ENCODE peak calls at places on chromosome 16, in ten cellular contexts. D, R, V, M, F, E, P, B, H and A are unnamed samples.

GRCh38 chr16:70656712-70657263 is 10.4 kb downstream of the IL34 start:
- DNase-seq in D (no peak), R (no peak), V (peak; percentile 64), M (no peak), F (no peak), E (no peak), P (no peak), B (no peak), H (no peak), A (no peak)

GRCh38 chr16:66324785-66325184 is 41.7 kb upstream of the CDH5 start:
- DNase-seq in D (no peak), R (no peak), V (no peak), M (no peak), F (no peak), E (peak; percentile 32), P (no peak), B (peak; percentile 49), H (no peak), A (no peak)

GRCh38 chr16:67506468-67506867 is 22.2 kb upstream of the RIPOR1 start:
- DNase-seq in D (no peak), R (no peak), V (no peak), M (no peak), F (no peak), E (no peak), P (no peak), B (no peak), H (no peak), A (no peak)

GRCh38 chr16:87560428-87561199 is 41.7 kb upstream of the JPH3 start:
- DNase-seq in D (peak; percentile 21), R (no peak), V (peak; percentile 60), M (peak; percentile 57), F (no peak), E (peak; percentile 52), P (peak; percentile 87), B (peak; percentile 65), H (no peak), A (no peak)

GRCh38 chr16:19874816-19875546 is 9.7 kb downstream of the GPRC5B start:
- DNase-seq in D (no peak), R (no peak), V (no peak), M (no peak), F (no peak), E (no peak), P (no peak), B (no peak), H (no peak), A (no peak)

GRCh38 chr16:53789159-53789558 is 85.2 kb downstream of the FTO start:
- DNase-seq in D (no peak), R (peak; percentile 84), V (no peak), M (no peak), F (no peak), E (peak; percentile 82), P (no peak), B (no peak), H (no peak), A (no peak)

GRCh38 chr16:88479795-88480760 is 27.0 kb downstream of the ZFPM1 start:
- DNase-seq in D (peak; percentile 91), R (no peak), V (peak; percentile 66), M (no peak), F (no peak), E (no peak), P (no peak), B (no peak), H (peak; percentile 45), A (peak; percentile 32)

GRCh38 chr16:55495616-55496289 is 13.1 kb upstream of the LPCAT2 start:
- DNase-seq in D (no peak), R (peak; percentile 85), V (no peak), M (no peak), F (no peak), E (peak; percentile 41), P (no peak), B (no peak), H (no peak), A (no peak)

GRCh38 chr16:79492036-79492435 is 108.5 kb downstream of the MAF start:
- DNase-seq in D (no peak), R (no peak), V (no peak), M (no peak), F (no peak), E (no peak), P (no peak), B (no peak), H (no peak), A (no peak)

GRCh38 chr16:75070055-75070841 is 46.3 kb downstream of the LDHD start:
- DNase-seq in D (peak; percentile 52), R (no peak), V (peak; percentile 59), M (no peak), F (no peak), E (no peak), P (no peak), B (peak; percentile 55), H (no peak), A (no peak)

GRCh38 chr16:29760567-29761279 is 14.9 kb upstream of the C16orf54 start:
- DNase-seq in D (no peak), R (no peak), V (no peak), M (no peak), F (no peak), E (no peak), P (no peak), B (no peak), H (no peak), A (no peak)

GRCh38 chr16:15857779-15858560 is 1.1 kb upstream of the MYH11 start:
- DNase-seq in D (peak; percentile 22), R (peak; percentile 50), V (peak; percentile 27), M (peak; percentile 69), F (peak; percentile 26), E (peak; percentile 54), P (peak; percentile 93), B (no peak), H (no peak), A (no peak)

GRCh38 chr16:5639531-5639930 is 541.9 kb upstream of the EEF2KMT start:
- DNase-seq in D (no peak), R (no peak), V (no peak), M (no peak), F (no peak), E (no peak), P (no peak), B (no peak), H (no peak), A (no peak)

GRCh38 chr16:5634781-5635180 is 537.2 kb upstream of the EEF2KMT start:
- DNase-seq in D (no peak), R (no peak), V (no peak), M (no peak), F (no peak), E (no peak), P (no peak), B (no peak), H (no peak), A (no peak)

DNA sequence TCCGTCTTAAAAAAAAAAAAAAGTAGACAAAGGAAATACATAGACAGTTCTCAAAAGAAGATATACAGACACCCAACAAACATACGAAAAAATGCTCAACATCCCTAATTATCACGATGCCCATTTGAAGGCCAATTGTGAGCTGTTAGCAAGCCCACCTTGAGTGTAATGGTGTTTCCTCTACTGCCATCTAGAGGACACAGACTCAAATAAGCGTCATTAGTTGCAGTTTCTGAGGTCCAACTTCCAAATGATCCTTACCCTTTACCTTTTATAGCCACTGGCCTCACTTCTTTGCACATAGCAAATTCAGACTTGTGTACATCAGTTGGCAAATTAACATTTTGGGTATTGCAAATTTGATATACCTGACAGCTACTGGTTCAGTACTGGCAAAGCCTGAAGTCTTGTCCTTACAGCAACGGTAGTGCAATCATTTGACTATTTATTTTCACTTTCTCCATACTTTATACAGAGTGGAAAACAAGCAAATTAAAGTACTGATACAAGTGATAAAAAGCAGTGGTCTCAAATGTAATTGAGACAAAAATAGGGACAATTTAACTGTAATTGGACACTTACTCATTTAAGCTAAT is 536.3 kb upstream of the EEF2KMT start:
- DNase-seq in D (no peak), R (peak; percentile 4), V (no peak), M (no peak), F (no peak), E (peak; percentile 4), P (no peak), B (peak; percentile 35), H (no peak), A (no peak)
- TF ChIP-seq CTCF in D (peak; percentile 27), R (no peak), V (no peak), M (no peak), F (no peak), E (no peak), P (no peak), B (peak; percentile 54), H (no peak), A (no peak)

GRCh38 chr16:65077181-65077580 is 44.7 kb downstream of the CDH11 start:
- DNase-seq in D (no peak), R (no peak), V (no peak), M (no peak), F (no peak), E (no peak), P (no peak), B (no peak), H (no peak), A (no peak)
- H3K27ac ChIP-seq in D (no peak overlapping the region), R (no peak overlapping the region), V (no peak overlapping the region), M (no peak overlapping the region), F (no peak overlapping the region), E (no peak overlapping the region), P (no peak overlapping the region), B (no peak overlapping the region), H (no peak overlapping the region), A (no peak overlapping the region)

GRCh38 chr16:35210681-35211433 is 1751.4 kb downstream of the TP53TG3F start:
- DNase-seq in D (no peak), R (no peak), V (no peak), M (no peak), F (no peak), E (no peak), P (no peak), B (no peak), H (no peak), A (no peak)

GRCh38 chr16:35214840-35215239 is 1755.4 kb downstream of the TP53TG3F start:
- DNase-seq in D (no peak), R (no peak), V (no peak), M (no peak), F (no peak), E (no peak), P (no peak), B (no peak), H (no peak), A (no peak)

DNA sequence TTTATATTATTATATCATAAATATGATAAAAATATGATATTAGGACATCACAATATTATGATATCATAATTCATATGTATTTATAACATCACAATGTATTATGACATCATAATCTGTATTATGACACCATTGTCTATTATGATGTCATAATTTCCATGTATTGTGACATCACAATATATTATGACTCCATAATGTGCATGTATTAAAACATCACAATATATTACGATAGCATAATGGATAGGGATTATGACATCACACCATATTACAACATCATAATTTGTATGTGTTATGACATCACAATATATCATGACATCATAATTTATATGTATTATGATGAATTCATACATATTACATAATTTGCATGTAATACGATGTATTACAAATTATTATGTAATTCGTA is 1755.9 kb downstream of the TP53TG3F start:
- DNase-seq in D (no peak), R (no peak), V (no peak), M (no peak), F (no peak), E (no peak), P (no peak), B (no peak), H (no peak), A (no peak)
- H3K9me3 ChIP-seq in D (no peaks in the 10 kb centered on the region), R (peaks cover 3% of the 10 kb centered on the region), V (peaks cover 14% of the 10 kb centered on the region), M (no peaks in the 10 kb centered on the region), F (no peaks in the 10 kb centered on the region), E (peaks cover 5% of the 10 kb centered on the region), P (no peaks in the 10 kb centered on the region), B (peaks cover 7% of the 10 kb centered on the region), H (no peaks in the 10 kb centered on the region), A (no peaks in the 10 kb centered on the region)

DNA sequence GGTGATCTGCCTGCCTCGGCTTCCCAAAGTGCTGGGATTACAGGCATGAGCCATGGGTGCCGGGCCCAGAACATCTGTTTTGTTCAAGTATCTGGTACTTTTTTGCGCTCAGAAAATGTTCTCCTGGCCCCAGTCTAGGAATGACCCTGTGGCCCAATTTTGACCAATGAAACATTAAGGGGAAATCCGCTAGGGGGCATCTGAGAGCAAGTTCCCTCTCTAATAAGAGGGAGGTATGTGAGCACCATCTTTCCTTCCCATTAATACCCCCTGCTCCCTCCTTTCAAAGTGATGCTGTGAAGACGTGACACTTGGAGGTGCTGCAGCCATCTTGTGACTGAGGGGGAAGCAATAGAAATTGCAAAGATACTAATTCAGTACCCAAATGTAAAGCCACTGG is 16.5 kb upstream of the CLEC3A start:
- DNase-seq in D (no peak), R (no peak), V (no peak), M (no peak), F (no peak), E (no peak), P (no peak), B (no peak), H (no peak), A (no peak)
- TF ChIP-seq CTCF in D (no peak), R (peak; percentile 13), V (no peak), M (no peak), F (no peak), E (no peak), P (no peak), B (peak; percentile 19), H (no peak), A (no peak)